ENCODE peak calls at places on chromosomes 3 and 15, in seven cellular contexts. Y, Z, C, X, P, W and O are unnamed samples.

GRCh38 chr15:58545307-58546065 is 113.7 kb downstream of the LIPC start:
- DNase-seq in X (no peak), P (no peak), C (no peak), W (no peak), Z (no peak), Y (no peak), O (no peak)

GRCh38 chr3:102206506-102207145 is 228.2 kb upstream of the ZPLD1 start:
- DNase-seq in X (no peak), W (no peak), P (no peak), C (no peak), Z (peak), Y (peak), O (no peak)

GRCh38 chr3:172152869-172153268 is 113.5 kb downstream of the FNDC3B start:
- DNase-seq in W (peak), P (no peak), Z (no peak), C (no peak), Y (no peak), X (no peak), O (no peak)

GRCh38 chr15:99454941-99455795 is 110.6 kb upstream of the MEF2A start:
- DNase-seq in C (no peak), P (no peak), Y (peak), W (peak), Z (peak), X (peak), O (no peak)

GRCh38 chr15:24898715-24899278 is 56.0 kb upstream of the SNRPN start:
- DNase-seq in Y (no peak), X (no peak), P (no peak), Z (no peak), W (no peak), C (no peak), O (no peak)

GRCh38 chr3:30161370-30161769 is 445.0 kb upstream of the TGFBR2 start:
- DNase-seq in Y (peak), X (no peak), P (no peak), C (no peak), W (no peak), Z (peak), O (no peak)

GRCh38 chr3:9649791-9650521 is 651 bp downstream of the MTMR14 start:
- DNase-seq in W (no peak), P (no peak), Z (no peak), X (no peak), C (no peak), Y (no peak), O (no peak)

GRCh38 chr15:66846811-66847210 is 144.8 kb downstream of the SMAD6 start:
- DNase-seq in Y (no peak), C (no peak), Z (no peak), X (no peak), P (no peak), W (no peak), O (no peak)

GRCh38 chr3:57206423-57206822 is 6.6 kb upstream of the HESX1 start:
- DNase-seq in C (no peak), Z (no peak), P (no peak), X (no peak), W (no peak), Y (no peak), O (no peak)

GRCh38 chr15:80396094-80396493 is 8.1 kb upstream of the ARNT2 start:
- DNase-seq in Y (no peak), C (no peak), W (no peak), Z (no peak), P (no peak), X (no peak), O (no peak)